ENCODE peak calls at places on chromosomes 3 and 15, in six cellular contexts. F is tibial nerve, B is heart left ventricle, W is endothelial cell of umbilical vein, H is IMR-90, T is right lobe of liver. S is an unnamed sample.

GRCh38 chr3:125023833-125024560 is 31.8 kb downstream of the HEG1 start:
- DNase-seq in F (no peak), B (no peak), W (peak), H (no peak), T (no peak), S (no peak)

GRCh38 chr3:32009101-32009500 is 27.6 kb downstream of the ZNF860 start:
- DNase-seq in F (no peak), B (no peak), W (no peak), H (no peak), T (no peak), S (no peak)

GRCh38 chr15:42384597-42384996 is 25.3 kb downstream of the CAPN3 start:
- DNase-seq in F (no peak), B (no peak), W (no peak), H (no peak), T (no peak), S (no peak)

GRCh38 chr15:30649952-30650929 is 24.3 kb downstream of the ARHGAP11B start:
- DNase-seq in F (no peak), B (no peak), W (peak), H (peak), T (no peak), S (peak)

GRCh38 chr3:37985637-37986320 is 4.8 kb upstream of the VILL start:
- DNase-seq in F (no peak), B (peak), W (no peak), H (peak), T (no peak), S (no peak)

GRCh38 chr3:143751643-143752178 is 96.6 kb downstream of the SLC9A9 start:
- DNase-seq in F (no peak), B (no peak), W (no peak), H (no peak), T (no peak), S (no peak)

GRCh38 chr3:188166471-188166870 is 12.5 kb downstream of the LPP start:
- DNase-seq in F (no peak), B (no peak), W (peak), H (no peak), T (no peak), S (no peak)

GRCh38 chr3:48695113-48695753 is 9.5 kb upstream of the NCKIPSD start:
- DNase-seq in F (peak), B (peak), W (peak), H (peak), T (no peak), S (no peak)

GRCh38 chr15:89400997-89401590 is 66.5 kb upstream of the POLG start:
- DNase-seq in F (no peak), B (no peak), W (no peak), H (no peak), T (no peak), S (no peak)

GRCh38 chr15:29835301-29835700 is 13.0 kb upstream of the TJP1 start:
- DNase-seq in F (no peak), B (peak), W (peak), H (peak), T (no peak), S (no peak)

GRCh38 chr3:146625117-146625775 is 20.1 kb upstream of the PLSCR5 start:
- DNase-seq in F (no peak), B (no peak), W (peak), H (peak), T (no peak), S (no peak)

GRCh38 chr3:48848816-48849515 is 1.3 kb upstream of the PRKAR2A start:
- DNase-seq in F (no peak), B (peak), W (no peak), H (no peak), T (no peak), S (no peak)

GRCh38 chr3:169477790-169478189 is 185.7 kb downstream of the MECOM start:
- DNase-seq in F (no peak), B (no peak), W (no peak), H (no peak), T (no peak), S (no peak)

GRCh38 chr15:28114721-28115622 is 15.9 kb upstream of the OCA2 start:
- DNase-seq in F (no peak), B (peak), W (no peak), H (peak), T (peak), S (no peak)

GRCh38 chr3:10644189-10644588 is 138.8 kb upstream of the ATP2B2 start:
- DNase-seq in F (no peak), B (no peak), W (no peak), H (no peak), T (no peak), S (no peak)

GRCh38 chr3:13895155-13896105 is 15.6 kb upstream of the WNT7A start:
- DNase-seq in F (peak), B (peak), W (peak), H (peak), T (peak), S (peak)
- TF ChIP-seq POLR2A in F (no peak), B (peak), W (no peak), H (no peak), T (peak), S (no peak)

GRCh38 chr3:46953265-46954010 is 23.1 kb downstream of the CCDC12 start:
- DNase-seq in F (no peak), B (no peak), W (no peak), H (no peak), T (no peak), S (no peak)

GRCh38 chr3:46958469-46959168 is 17.9 kb downstream of the CCDC12 start:
- DNase-seq in F (no peak), B (no peak), W (no peak), H (no peak), T (no peak), S (no peak)

GRCh38 chr3:46954178-46954577 is 22.4 kb downstream of the CCDC12 start:
- DNase-seq in F (no peak), B (no peak), W (no peak), H (no peak), T (no peak), S (no peak)

GRCh38 chr3:46955157-46955556 is 21.4 kb downstream of the CCDC12 start:
- DNase-seq in F (no peak), B (no peak), W (no peak), H (no peak), T (no peak), S (no peak)

DNA sequence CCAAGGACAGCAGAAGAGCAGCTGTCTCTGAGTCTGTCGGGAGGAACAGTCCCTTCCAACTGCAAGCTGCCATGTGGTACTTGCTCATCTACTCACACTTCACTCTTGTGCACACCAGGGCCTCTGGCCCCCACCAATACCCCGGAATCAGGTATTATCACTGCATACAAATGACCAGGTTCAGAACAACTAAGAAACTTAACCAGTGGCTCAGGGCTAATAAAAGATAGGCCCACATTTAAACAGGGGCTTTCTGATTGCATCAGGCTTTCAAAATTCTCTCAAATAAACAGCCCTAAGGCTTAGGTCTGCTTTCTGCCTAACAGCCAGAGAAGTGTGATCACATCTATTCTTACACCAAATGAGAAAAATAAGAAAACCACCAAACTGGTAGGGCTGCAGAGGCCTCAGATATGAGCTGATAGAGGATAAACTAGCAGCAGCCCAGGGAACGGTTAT is 20.7 kb downstream of the CCDC12 start:
- DNase-seq in F (no peak), B (no peak), W (no peak), H (peak), T (no peak), S (no peak)
- TF ChIP-seq POLR2A in F (no peak), B (no peak), W (no peak), H (no peak), T (no peak), S (no peak)

DNA sequence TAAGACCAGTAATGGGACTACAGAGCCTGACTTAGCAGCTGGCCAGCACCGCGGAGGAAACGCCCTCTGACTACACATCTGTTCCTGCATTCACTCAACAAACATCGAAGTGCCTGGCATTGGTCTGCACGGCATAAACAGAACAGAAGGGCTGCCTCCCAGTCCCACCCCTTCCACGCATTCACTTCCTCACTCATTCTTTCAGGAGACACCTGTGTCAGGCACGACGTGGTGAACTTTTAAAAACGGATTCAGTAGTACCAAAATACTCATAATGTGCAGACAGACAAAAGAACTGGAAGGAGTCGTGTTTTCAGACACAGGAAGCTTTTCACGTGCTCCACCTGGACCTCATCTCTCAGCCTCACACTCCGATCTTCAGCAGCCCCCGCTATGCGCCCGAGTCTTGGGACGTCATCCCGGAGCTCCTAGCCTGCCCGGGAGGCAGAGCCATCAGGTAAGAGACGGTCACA is 123.3 kb downstream of the XXYLT1 start:
- DNase-seq in F (no peak), B (peak), W (peak), H (peak), T (no peak), S (no peak)
- TF ChIP-seq POLR2A in F (no peak), B (no peak), W (peak), H (no peak), T (no peak), S (peak)

GRCh38 chr3:186998937-186999368 is 68.6 kb downstream of the ST6GAL1 start:
- DNase-seq in F (no peak), B (no peak), W (no peak), H (no peak), T (no peak), S (no peak)

GRCh38 chr3:186997061-186998054 is 67.0 kb downstream of the ST6GAL1 start:
- DNase-seq in F (no peak), B (no peak), W (no peak), H (no peak), T (no peak), S (no peak)

GRCh38 chr3:186996356-186996755 is 66.0 kb downstream of the ST6GAL1 start:
- DNase-seq in F (no peak), B (no peak), W (no peak), H (no peak), T (no peak), S (no peak)

GRCh38 chr3:187002915-187003314 is 72.6 kb downstream of the ST6GAL1 start:
- DNase-seq in F (no peak), B (no peak), W (no peak), H (no peak), T (no peak), S (no peak)

GRCh38 chr3:187000711-187001151 is 70.4 kb downstream of the ST6GAL1 start:
- DNase-seq in F (no peak), B (no peak), W (no peak), H (no peak), T (no peak), S (no peak)
- TF ChIP-seq POLR2A in F (no peak), B (no peak), W (no peak), H (no peak), T (no peak), S (peak)

DNA sequence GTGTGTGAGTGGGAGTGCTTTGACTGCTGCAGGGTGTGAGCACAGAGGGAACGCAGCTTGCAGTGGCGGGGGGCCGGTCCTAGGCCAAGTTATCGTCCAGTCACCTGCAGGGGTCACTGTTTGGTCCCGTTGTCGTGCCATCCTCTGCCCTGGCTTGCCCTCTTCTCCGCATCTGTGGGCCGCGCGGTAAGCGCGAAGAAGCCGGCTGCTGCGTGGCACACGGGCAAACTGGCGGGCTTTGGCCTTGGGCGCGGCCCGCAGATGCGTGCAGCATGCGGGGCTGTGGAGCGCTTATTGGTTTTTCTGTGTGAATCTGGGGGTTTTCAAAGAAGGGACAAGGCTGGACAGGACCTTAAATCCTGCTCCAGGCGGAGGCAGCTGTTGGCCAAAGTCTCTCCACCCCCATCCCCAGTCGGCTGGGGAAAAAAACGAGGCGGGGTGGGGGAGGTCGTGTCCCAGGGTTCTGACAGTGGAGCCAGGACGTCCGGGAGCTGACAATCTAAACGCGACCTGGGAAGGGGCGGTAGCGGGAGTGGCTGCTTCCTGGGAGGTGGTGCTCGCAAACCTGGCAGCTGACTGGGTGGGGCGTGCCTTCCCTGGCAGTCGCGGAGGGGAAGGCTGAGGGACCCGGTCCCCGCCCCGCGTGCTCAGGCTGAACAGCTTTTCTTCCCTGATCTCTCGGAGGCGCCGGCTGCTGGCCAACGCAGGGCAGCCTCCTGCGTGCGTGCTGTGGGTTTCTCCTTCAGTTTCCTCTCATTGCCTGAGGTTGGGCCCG is 39.7 kb upstream of the VEPH1 start:
- DNase-seq in F (peak), B (peak), W (peak), H (peak), T (peak), S (no peak)
- TF ChIP-seq POLR2A in F (no peak), B (peak), W (peak), H (no peak), T (no peak), S (no peak)

DNA sequence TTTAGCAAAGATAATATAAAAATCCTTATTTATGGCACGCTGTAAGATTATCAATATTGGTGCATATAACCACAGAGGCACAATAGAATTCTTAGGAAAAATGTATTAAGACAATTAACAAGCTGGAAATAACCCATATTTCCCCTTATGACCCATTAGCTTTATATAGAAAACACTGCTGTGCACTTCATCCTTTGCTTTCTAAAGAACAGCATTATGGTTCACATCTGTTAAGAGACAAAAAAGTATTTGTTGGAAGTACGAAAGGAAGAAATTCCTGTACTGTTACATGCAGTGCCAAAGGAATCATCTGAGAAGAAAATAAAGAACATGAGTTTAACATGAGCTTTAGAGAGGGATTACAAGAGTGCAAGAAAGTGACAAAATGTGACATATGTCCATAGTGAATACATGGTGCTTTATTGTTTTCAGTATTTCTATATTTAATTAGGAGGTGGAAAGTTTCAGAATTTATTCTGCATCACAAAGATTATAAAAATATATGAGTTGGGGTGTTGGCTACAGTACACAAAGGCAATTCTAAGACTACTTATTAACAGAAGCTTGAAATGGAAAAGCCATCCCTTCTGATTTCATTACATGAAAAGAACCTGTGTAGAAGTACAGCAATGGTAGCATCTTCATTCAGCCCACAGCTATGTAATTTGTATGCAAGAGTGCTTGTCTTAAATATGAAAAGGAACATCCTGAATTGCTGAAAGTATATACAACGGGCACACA is 6.8 kb downstream of the UBE3A start:
- DNase-seq in F (no peak), B (no peak), W (no peak), H (no peak), T (no peak), S (no peak)
- TF ChIP-seq POLR2A in F (no peak), B (no peak), W (no peak), H (no peak), T (no peak), S (no peak)

DNA sequence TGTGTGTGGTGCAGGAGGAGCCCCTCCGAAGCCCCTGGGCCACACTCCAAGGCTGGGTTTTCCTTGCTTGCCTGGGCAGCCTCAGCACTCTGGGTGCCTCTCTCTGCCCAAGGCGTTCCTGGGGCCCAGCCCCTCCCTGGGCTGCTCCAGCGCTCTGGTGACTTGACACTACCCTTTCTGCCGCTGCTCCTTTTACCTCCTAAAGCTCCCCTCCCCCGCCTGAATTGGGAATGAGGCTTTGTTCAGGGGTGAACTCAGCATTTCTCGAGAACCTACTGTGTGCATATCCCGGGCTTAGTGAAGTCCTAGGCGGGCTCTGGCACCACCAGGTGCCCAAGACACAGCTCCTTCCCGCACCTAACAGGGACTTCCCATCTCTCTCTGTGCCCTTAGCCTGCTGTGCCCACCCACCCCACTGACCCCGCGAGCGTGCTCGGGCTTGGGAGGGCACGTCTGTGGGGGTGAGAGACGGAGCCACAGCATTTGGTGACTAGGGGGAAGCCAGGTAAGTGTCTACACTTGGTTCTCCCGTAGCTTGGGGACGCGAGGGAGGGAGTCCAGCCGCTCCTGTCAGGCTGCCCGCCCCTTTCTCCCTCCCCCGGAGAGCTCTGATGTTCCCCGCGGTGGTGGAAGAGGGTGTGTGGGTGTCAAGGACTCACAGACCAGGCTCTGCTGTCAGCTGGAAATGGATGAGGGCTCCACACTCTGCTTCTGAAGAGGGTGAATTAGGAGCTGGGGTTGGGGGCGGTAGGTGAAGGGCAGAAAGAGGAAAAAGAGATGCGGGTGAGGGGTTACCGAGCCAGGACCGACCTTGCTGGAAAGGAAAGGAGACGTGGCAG is 1.1 kb upstream of the BAHD1 start:
- DNase-seq in F (no peak), B (peak), W (peak), H (peak), T (no peak), S (no peak)
- TF ChIP-seq POLR2A in F (no peak), B (no peak), W (no peak), H (no peak), T (no peak), S (no peak)

DNA sequence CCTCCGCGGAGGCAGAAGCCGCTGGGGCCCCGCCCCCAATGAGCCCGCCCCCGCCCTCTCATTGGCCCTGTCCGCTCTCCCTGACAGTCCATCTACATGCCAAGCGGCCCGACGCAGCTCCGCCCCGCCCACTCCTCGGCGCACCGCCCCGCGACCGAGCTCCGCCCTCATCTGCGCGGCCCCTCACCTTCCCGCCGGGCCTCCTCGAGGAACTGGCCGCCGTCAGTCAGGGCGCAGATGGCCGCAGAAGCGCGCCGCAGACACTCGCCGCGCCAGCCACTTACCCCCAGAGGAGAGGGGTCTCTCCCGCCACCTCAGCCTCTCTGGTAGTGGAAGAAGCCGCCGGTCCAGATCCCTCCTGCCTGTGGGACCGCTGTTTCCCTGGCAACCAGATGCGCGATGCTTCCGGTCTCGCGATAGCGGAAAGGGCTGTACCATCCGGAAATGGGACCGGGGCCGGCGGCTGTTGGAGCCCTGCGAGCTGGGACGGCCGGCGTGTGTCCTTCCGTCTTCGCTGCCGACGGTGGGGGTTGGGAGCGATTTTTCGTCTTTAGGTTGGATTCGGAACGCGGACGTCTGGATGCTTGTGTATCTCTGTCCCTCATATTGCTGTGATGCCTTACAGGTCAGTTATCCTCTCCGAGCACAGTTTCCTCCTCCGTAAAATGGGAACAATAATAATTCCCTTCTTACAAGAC is at the start of gene FSIP1:
- DNase-seq in F (peak), B (peak), W (peak), H (peak), T (peak), S (peak)
- TF ChIP-seq POLR2A in F (peak), B (no peak), W (peak), H (no peak), T (peak), S (peak)

S was measured in GM12891.